ENCODE peak calls at places on chromosomes 4 and X, in six cellular contexts. One of them, this sample, is unnamed.

GRCh38 chr4:119038465-119038864 is 97.2 kb upstream of the MYOZ2 start:
- DNase-seq in adrenal gland: no peak
- DNase-seq in endothelial cell of umbilical vein: peak
- DNase-seq in A549: no peak
- DNase-seq in GM12891: no peak
- DNase-seq in testis: no peak
- DNase-seq in this sample: no peak

GRCh38 chr4:120856294-120856693 is 66.2 kb downstream of the PRDM5 start:
- DNase-seq in adrenal gland: no peak
- DNase-seq in endothelial cell of umbilical vein: no peak
- DNase-seq in A549: no peak
- DNase-seq in GM12891: no peak
- DNase-seq in testis: no peak
- DNase-seq in this sample: no peak

GRCh38 chr4:8029689-8030088 is 90.0 kb upstream of the AFAP1 start:
- DNase-seq in adrenal gland: no peak
- DNase-seq in endothelial cell of umbilical vein: no peak
- DNase-seq in A549: no peak
- DNase-seq in GM12891: no peak
- DNase-seq in testis: no peak
- DNase-seq in this sample: no peak

GRCh38 chr4:76600447-76600846 is 165.4 kb downstream of the SHROOM3 start:
- DNase-seq in adrenal gland: no peak
- DNase-seq in endothelial cell of umbilical vein: peak
- DNase-seq in A549: no peak
- DNase-seq in GM12891: no peak
- DNase-seq in testis: no peak
- DNase-seq in this sample: no peak

GRCh38 chr4:118279920-118280432 is 72.8 kb downstream of the PRSS12 start:
- DNase-seq in adrenal gland: no peak
- DNase-seq in endothelial cell of umbilical vein: no peak
- DNase-seq in A549: no peak
- DNase-seq in GM12891: no peak
- DNase-seq in testis: no peak
- DNase-seq in this sample: peak

GRCh38 chr4:87117051-87117729 is 103.2 kb downstream of the KLHL8 start:
- DNase-seq in adrenal gland: no peak
- DNase-seq in endothelial cell of umbilical vein: no peak
- DNase-seq in A549: no peak
- DNase-seq in GM12891: no peak
- DNase-seq in testis: no peak
- DNase-seq in this sample: no peak

GRCh38 chr4:99945718-99946345 is 586 bp downstream of the DNAJB14 start:
- DNase-seq in adrenal gland: no peak
- DNase-seq in endothelial cell of umbilical vein: peak
- DNase-seq in A549: no peak
- DNase-seq in GM12891: no peak
- DNase-seq in testis: no peak
- DNase-seq in this sample: peak

GRCh38 chrX:139971394-139971749 is 6.1 kb upstream of the CXorf66 start:
- DNase-seq in adrenal gland: no peak
- DNase-seq in endothelial cell of umbilical vein: no peak
- DNase-seq in A549: no peak
- DNase-seq in GM12891: no peak
- DNase-seq in testis: no peak
- DNase-seq in this sample: no peak

GRCh38 chr4:150822407-150822806 is 192.7 kb downstream of the LRBA start:
- DNase-seq in adrenal gland: no peak
- DNase-seq in endothelial cell of umbilical vein: no peak
- DNase-seq in A549: no peak
- DNase-seq in GM12891: no peak
- DNase-seq in testis: no peak
- DNase-seq in this sample: no peak

GRCh38 chrX:63506320-63506719 is 155.2 kb upstream of the SPIN4 start:
- DNase-seq in adrenal gland: no peak
- DNase-seq in endothelial cell of umbilical vein: peak
- DNase-seq in A549: no peak
- DNase-seq in GM12891: no peak
- DNase-seq in testis: no peak
- DNase-seq in this sample: peak

GRCh38 chr4:76989391-76990061 is 40.0 kb downstream of the SEPTIN11 start:
- DNase-seq in adrenal gland: no peak
- DNase-seq in endothelial cell of umbilical vein: no peak
- DNase-seq in A549: no peak
- DNase-seq in GM12891: no peak
- DNase-seq in testis: no peak
- DNase-seq in this sample: no peak

GRCh38 chr4:91345632-91346031 is 958.1 kb upstream of the GRID2 start:
- DNase-seq in adrenal gland: no peak
- DNase-seq in endothelial cell of umbilical vein: no peak
- DNase-seq in A549: no peak
- DNase-seq in GM12891: no peak
- DNase-seq in testis: no peak
- DNase-seq in this sample: no peak

GRCh38 chr4:70992354-70992753 is 1.1 kb upstream of the DCK start:
- DNase-seq in adrenal gland: no peak
- DNase-seq in endothelial cell of umbilical vein: no peak
- DNase-seq in A549: no peak
- DNase-seq in GM12891: no peak
- DNase-seq in testis: no peak
- DNase-seq in this sample: peak

GRCh38 chrX:17629011-17629410 is 108.3 kb upstream of the SCML1 start:
- DNase-seq in adrenal gland: no peak
- DNase-seq in endothelial cell of umbilical vein: peak
- DNase-seq in A549: no peak
- DNase-seq in GM12891: no peak
- DNase-seq in testis: no peak
- DNase-seq in this sample: no peak

GRCh38 chrX:9429767-9430166 is 35.1 kb upstream of the TBL1X start:
- DNase-seq in adrenal gland: peak
- DNase-seq in endothelial cell of umbilical vein: no peak
- DNase-seq in A549: no peak
- DNase-seq in GM12891: no peak
- DNase-seq in testis: no peak
- DNase-seq in this sample: no peak

GRCh38 chr4:109826719-109827118 is 1.1 kb upstream of the RRH start:
- DNase-seq in adrenal gland: no peak
- DNase-seq in endothelial cell of umbilical vein: peak
- DNase-seq in A549: no peak
- DNase-seq in GM12891: no peak
- DNase-seq in testis: no peak
- DNase-seq in this sample: peak

GRCh38 chrX:30489323-30489722 is 88.2 kb downstream of the TASL start:
- DNase-seq in adrenal gland: no peak
- DNase-seq in endothelial cell of umbilical vein: no peak
- DNase-seq in A549: peak
- DNase-seq in GM12891: no peak
- DNase-seq in testis: peak
- DNase-seq in this sample: no peak

GRCh38 chr4:73721419-73721818 is 18.9 kb upstream of the CXCL8 start:
- DNase-seq in adrenal gland: no peak
- DNase-seq in endothelial cell of umbilical vein: no peak
- DNase-seq in A549: no peak
- DNase-seq in GM12891: no peak
- DNase-seq in testis: no peak
- DNase-seq in this sample: no peak

GRCh38 chr4:159070742-159071141 is 32.1 kb upstream of the RAPGEF2 start:
- DNase-seq in adrenal gland: no peak
- DNase-seq in endothelial cell of umbilical vein: no peak
- DNase-seq in A549: no peak
- DNase-seq in GM12891: no peak
- DNase-seq in testis: no peak
- DNase-seq in this sample: no peak

GRCh38 chrX:150902434-150903109 is 4.1 kb upstream of the CD99L2 start:
- DNase-seq in adrenal gland: no peak
- DNase-seq in endothelial cell of umbilical vein: no peak
- DNase-seq in A549: no peak
- DNase-seq in GM12891: no peak
- DNase-seq in testis: no peak
- DNase-seq in this sample: no peak

GRCh38 chr4:80788798-80789197 is 241.7 kb upstream of the BMP3 start:
- DNase-seq in adrenal gland: no peak
- DNase-seq in endothelial cell of umbilical vein: no peak
- DNase-seq in A549: no peak
- DNase-seq in GM12891: no peak
- DNase-seq in testis: no peak
- DNase-seq in this sample: no peak

GRCh38 chrX:7112071-7112470 is 35.4 kb upstream of the STS start:
- DNase-seq in adrenal gland: no peak
- DNase-seq in endothelial cell of umbilical vein: no peak
- DNase-seq in A549: no peak
- DNase-seq in GM12891: no peak
- DNase-seq in testis: no peak
- DNase-seq in this sample: no peak

GRCh38 chrX:7111518-7111917 is 36.0 kb upstream of the STS start:
- DNase-seq in adrenal gland: no peak
- DNase-seq in endothelial cell of umbilical vein: no peak
- DNase-seq in A549: no peak
- DNase-seq in GM12891: no peak
- DNase-seq in testis: no peak
- DNase-seq in this sample: no peak

GRCh38 chrX:7110821-7111276 is 36.7 kb upstream of the STS start:
- DNase-seq in adrenal gland: no peak
- DNase-seq in endothelial cell of umbilical vein: no peak
- DNase-seq in A549: no peak
- DNase-seq in GM12891: no peak
- DNase-seq in testis: no peak
- DNase-seq in this sample: no peak

GRCh38 chrX:7108995-7109634 is 38.4 kb upstream of the STS start:
- DNase-seq in adrenal gland: no peak
- DNase-seq in endothelial cell of umbilical vein: peak
- DNase-seq in A549: no peak
- DNase-seq in GM12891: no peak
- DNase-seq in testis: no peak
- DNase-seq in this sample: no peak

DNA sequence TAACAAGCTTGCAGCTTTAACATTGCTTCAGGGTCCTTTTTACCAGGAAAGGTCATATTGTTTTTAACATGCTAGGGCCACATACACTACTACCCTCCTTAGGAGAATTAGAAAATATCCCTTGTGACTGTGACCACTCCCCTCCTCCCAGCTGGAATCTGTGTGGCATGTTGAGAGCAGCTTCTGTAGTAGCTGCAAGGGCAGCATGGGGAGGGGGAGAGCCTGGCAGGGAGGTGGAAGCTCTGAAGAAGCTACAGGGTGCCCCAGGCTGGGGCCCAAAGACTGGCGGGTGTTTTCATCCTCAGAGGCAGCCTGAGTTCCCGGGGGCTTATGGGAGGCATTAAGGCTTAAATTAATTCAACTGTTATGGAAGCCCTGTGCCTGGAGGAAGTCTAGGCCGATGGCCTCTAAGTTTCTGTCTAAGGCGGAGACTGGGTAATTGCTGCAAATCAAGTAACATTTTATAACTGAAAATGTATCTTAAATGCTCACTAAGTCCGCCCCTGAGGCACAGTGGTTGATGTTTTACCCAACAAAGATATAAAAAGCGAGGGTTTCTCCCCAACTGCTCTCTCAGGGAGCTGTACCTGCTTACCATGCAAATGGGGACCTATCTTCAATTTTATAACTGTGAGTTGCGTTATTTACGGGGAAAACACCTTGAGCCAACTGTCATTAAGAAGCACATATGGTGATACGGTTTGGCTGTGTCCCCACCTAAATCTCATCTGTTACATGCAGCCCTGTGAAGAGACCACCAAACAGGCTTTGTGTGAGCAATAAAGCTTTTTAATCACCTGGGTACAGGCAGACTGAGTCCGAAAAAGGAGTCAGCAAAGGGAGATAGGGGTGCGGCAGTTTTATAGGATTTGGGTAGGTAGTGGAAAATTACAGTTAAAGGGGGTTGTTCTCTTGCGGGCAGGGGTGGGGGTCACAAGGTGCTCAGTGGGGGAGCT is 37.4 kb upstream of the STS start:
- DNase-seq in adrenal gland: no peak
- DNase-seq in endothelial cell of umbilical vein: no peak
- DNase-seq in A549: no peak
- DNase-seq in GM12891: no peak
- DNase-seq in testis: no peak
- DNase-seq in this sample: no peak
- TF ChIP-seq POLR2A in adrenal gland: no peak
- TF ChIP-seq POLR2A in endothelial cell of umbilical vein: no peak
- TF ChIP-seq POLR2A in A549: no peak
- TF ChIP-seq POLR2A in GM12891: no peak
- TF ChIP-seq POLR2A in testis: no peak
- TF ChIP-seq POLR2A in this sample: no peak

DNA sequence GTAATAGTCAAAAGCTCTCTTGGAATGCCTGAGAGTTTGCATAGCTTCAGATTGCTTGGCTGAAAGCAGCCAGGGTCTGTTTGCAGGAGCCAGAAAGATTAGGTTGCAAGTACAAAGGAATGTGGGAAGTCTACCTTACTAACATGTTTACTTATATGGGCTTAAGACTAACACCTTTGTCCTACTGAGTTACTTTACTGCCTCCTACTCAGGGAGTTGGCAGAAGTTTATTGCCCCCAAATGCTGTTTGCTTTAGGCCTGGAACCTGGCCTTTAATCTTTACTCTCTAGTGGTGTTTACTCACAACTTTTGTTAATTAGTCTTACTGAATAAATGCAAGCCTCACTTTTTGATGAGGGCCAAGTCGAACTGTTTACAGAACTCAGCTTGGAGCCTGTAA is 219.4 kb upstream of the ZC4H2 start:
- DNase-seq in adrenal gland: no peak
- DNase-seq in endothelial cell of umbilical vein: no peak
- DNase-seq in A549: no peak
- DNase-seq in GM12891: no peak
- DNase-seq in testis: no peak
- DNase-seq in this sample: no peak
- TF ChIP-seq POLR2A in adrenal gland: no peak
- TF ChIP-seq POLR2A in endothelial cell of umbilical vein: no peak
- TF ChIP-seq POLR2A in A549: no peak
- TF ChIP-seq POLR2A in GM12891: no peak
- TF ChIP-seq POLR2A in testis: no peak
- TF ChIP-seq POLR2A in this sample: no peak

DNA sequence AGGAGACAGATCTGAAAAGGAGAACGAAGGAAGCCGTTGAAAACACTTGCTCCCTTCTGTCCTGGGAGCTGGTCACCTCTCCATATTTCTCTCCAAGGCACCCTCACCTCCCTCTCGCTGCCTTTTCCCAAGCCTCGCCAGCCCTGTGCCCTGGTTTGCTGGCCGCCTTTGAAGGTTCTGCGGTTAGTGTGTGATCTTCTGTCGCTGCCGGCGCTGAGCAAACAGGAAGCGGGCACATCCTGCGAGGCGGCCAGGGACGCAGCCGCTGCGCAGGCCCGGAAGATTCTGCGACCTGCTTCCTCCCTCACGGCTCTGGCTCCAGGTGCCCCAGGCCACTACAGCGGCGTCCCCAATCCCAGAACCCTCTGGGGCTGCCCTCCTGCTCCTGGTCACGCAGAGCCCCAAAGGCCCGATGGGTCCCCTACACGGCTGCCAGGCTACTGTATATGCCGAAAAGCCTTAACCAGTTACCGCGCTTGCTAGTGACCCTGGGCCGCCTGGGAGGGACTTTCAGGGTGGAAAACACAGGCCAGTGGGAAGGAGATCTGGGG is 2.5 kb upstream of the SASH3 start:
- DNase-seq in adrenal gland: peak
- DNase-seq in endothelial cell of umbilical vein: peak
- DNase-seq in A549: no peak
- DNase-seq in GM12891: no peak
- DNase-seq in testis: peak
- DNase-seq in this sample: peak
- TF ChIP-seq POLR2A in adrenal gland: no peak
- TF ChIP-seq POLR2A in endothelial cell of umbilical vein: no peak
- TF ChIP-seq POLR2A in A549: no peak
- TF ChIP-seq POLR2A in GM12891: peak
- TF ChIP-seq POLR2A in testis: no peak
- TF ChIP-seq POLR2A in this sample: peak

GRCh38 chr4:114072781-114073180 is 93.3 kb upstream of the ARSJ start:
- DNase-seq in adrenal gland: no peak
- DNase-seq in endothelial cell of umbilical vein: no peak
- DNase-seq in A549: no peak
- DNase-seq in GM12891: no peak
- DNase-seq in testis: no peak
- DNase-seq in this sample: no peak
- TF ChIP-seq POLR2A in adrenal gland: no peak
- TF ChIP-seq POLR2A in endothelial cell of umbilical vein: no peak
- TF ChIP-seq POLR2A in A549: no peak
- TF ChIP-seq POLR2A in GM12891: no peak
- TF ChIP-seq POLR2A in testis: no peak
- TF ChIP-seq POLR2A in this sample: no peak